ENCODE peak calls at places on chromosomes 4 and X, in seven cellular contexts. One of them, this sample, is unnamed.
A peak's percentile ranks its signal among the peaks of the same experiment; 100 is the strongest.

GRCh38 chr4:139593091-139593564 is 37.1 kb upstream of the SETD7 start:
- DNase-seq in GM04504: no peak
- DNase-seq in AG08396: peak; percentile 80
- DNase-seq in fibroblast of gingiva: no peak
- DNase-seq in T-helper 2 cell: no peak
- DNase-seq in AG09309: no peak
- DNase-seq in H9: no peak
- DNase-seq in this sample: no peak

GRCh38 chr4:40990202-40990898 is 224.0 kb downstream of the APBB2 start:
- DNase-seq in GM04504: peak; percentile 94
- DNase-seq in AG09309: peak; percentile 94
- DNase-seq in H9: no peak
- DNase-seq in AG08396: peak; percentile 65
- DNase-seq in T-helper 2 cell: no peak
- DNase-seq in fibroblast of gingiva: peak; percentile 94
- DNase-seq in this sample: no peak

GRCh38 chr4:175946472-175947116 is 119.0 kb upstream of the WDR17 start:
- DNase-seq in AG08396: no peak
- DNase-seq in GM04504: no peak
- DNase-seq in fibroblast of gingiva: no peak
- DNase-seq in AG09309: no peak
- DNase-seq in T-helper 2 cell: no peak
- DNase-seq in H9: no peak
- DNase-seq in this sample: no peak

GRCh38 chrX:149131780-149132179 is 373.3 kb downstream of the IDS start:
- DNase-seq in fibroblast of gingiva: no peak
- DNase-seq in T-helper 2 cell: no peak
- DNase-seq in AG09309: no peak
- DNase-seq in H9: no peak
- DNase-seq in AG08396: no peak
- DNase-seq in GM04504: no peak
- DNase-seq in this sample: no peak

GRCh38 chr4:97153042-97153441 is 990.2 kb downstream of the STPG2 start:
- DNase-seq in GM04504: no peak
- DNase-seq in AG09309: no peak
- DNase-seq in fibroblast of gingiva: no peak
- DNase-seq in AG08396: no peak
- DNase-seq in H9: no peak
- DNase-seq in T-helper 2 cell: no peak
- DNase-seq in this sample: no peak

GRCh38 chr4:2947926-2948325 is 15.3 kb downstream of the NOP14 start:
- DNase-seq in AG09309: no peak
- DNase-seq in T-helper 2 cell: no peak
- DNase-seq in GM04504: no peak
- DNase-seq in AG08396: no peak
- DNase-seq in fibroblast of gingiva: no peak
- DNase-seq in H9: no peak
- DNase-seq in this sample: no peak

GRCh38 chr4:36551697-36552214 is 270.3 kb downstream of the DTHD1 start:
- DNase-seq in fibroblast of gingiva: no peak
- DNase-seq in AG08396: no peak
- DNase-seq in H9: no peak
- DNase-seq in T-helper 2 cell: no peak
- DNase-seq in AG09309: no peak
- DNase-seq in GM04504: no peak
- DNase-seq in this sample: no peak

GRCh38 chr4:186749611-186750281 is 26.1 kb upstream of the FAT1 start:
- DNase-seq in AG08396: no peak
- DNase-seq in T-helper 2 cell: no peak
- DNase-seq in fibroblast of gingiva: no peak
- DNase-seq in AG09309: no peak
- DNase-seq in H9: no peak
- DNase-seq in GM04504: no peak
- DNase-seq in this sample: no peak

GRCh38 chrX:16445166-16445752 is 204.7 kb upstream of the S100G start:
- DNase-seq in H9: peak; percentile 64
- DNase-seq in T-helper 2 cell: peak; percentile 9
- DNase-seq in fibroblast of gingiva: peak; percentile 1
- DNase-seq in GM04504: no peak
- DNase-seq in AG08396: no peak
- DNase-seq in AG09309: no peak
- DNase-seq in this sample: no peak

GRCh38 chr4:106587558-106587957 is 219.0 kb upstream of the GIMD1 start:
- DNase-seq in fibroblast of gingiva: peak; percentile 41
- DNase-seq in H9: no peak
- DNase-seq in T-helper 2 cell: no peak
- DNase-seq in AG08396: peak; percentile 7
- DNase-seq in AG09309: peak; percentile 76
- DNase-seq in GM04504: peak; percentile 78
- DNase-seq in this sample: no peak

GRCh38 chrX:11113731-11114130 is 2.6 kb downstream of the HCCS start:
- DNase-seq in H9: no peak
- DNase-seq in fibroblast of gingiva: peak; percentile 30
- DNase-seq in AG08396: no peak
- DNase-seq in AG09309: no peak
- DNase-seq in T-helper 2 cell: no peak
- DNase-seq in GM04504: no peak
- DNase-seq in this sample: no peak

This sample was measured in esophagus muscularis mucosa.